ENCODE peak calls at places on chromosomes 11 and 22, in four cellular contexts. One of them, this sample, is unnamed.

GRCh38 chr11:70027451-70027850 is 50.7 kb upstream of the ANO1 start:
- DNase-seq in choroid plexus epithelial cell: no peak
- DNase-seq in tibial artery: no peak
- DNase-seq in foreskin fibroblast: no peak
- DNase-seq in this sample: no peak

GRCh38 chr11:129460714-129461113 is 85.1 kb downstream of the BARX2 start:
- DNase-seq in foreskin fibroblast: no peak
- DNase-seq in tibial artery: no peak
- DNase-seq in choroid plexus epithelial cell: no peak
- DNase-seq in this sample: no peak

GRCh38 chr22:48135641-48136040 is 1373.2 kb downstream of the TBC1D22A start:
- DNase-seq in tibial artery: no peak
- DNase-seq in choroid plexus epithelial cell: no peak
- DNase-seq in foreskin fibroblast: no peak
- DNase-seq in this sample: no peak

GRCh38 chr11:41954034-41954433 is 494.6 kb upstream of the LRRC4C start:
- DNase-seq in tibial artery: no peak
- DNase-seq in foreskin fibroblast: peak; percentile 36
- DNase-seq in choroid plexus epithelial cell: peak; percentile 2
- DNase-seq in this sample: no peak

GRCh38 chr11:9160166-9160565 is 68.8 kb upstream of the SCUBE2 start:
- DNase-seq in choroid plexus epithelial cell: peak; percentile 21
- DNase-seq in foreskin fibroblast: peak; percentile 56
- DNase-seq in tibial artery: no peak
- DNase-seq in this sample: no peak

GRCh38 chr22:48102581-48102980 is 1340.1 kb downstream of the TBC1D22A start:
- DNase-seq in choroid plexus epithelial cell: no peak
- DNase-seq in foreskin fibroblast: no peak
- DNase-seq in tibial artery: no peak
- DNase-seq in this sample: no peak

GRCh38 chr11:44016129-44016528 is 31.7 kb upstream of the ACCSL start:
- DNase-seq in tibial artery: peak; percentile 97
- DNase-seq in foreskin fibroblast: peak; percentile 82
- DNase-seq in choroid plexus epithelial cell: peak; percentile 81
- DNase-seq in this sample: no peak

GRCh38 chr11:126254819-126255218 is 13.9 kb downstream of the SRPRA start:
- DNase-seq in tibial artery: no peak
- DNase-seq in choroid plexus epithelial cell: no peak
- DNase-seq in foreskin fibroblast: no peak
- DNase-seq in this sample: no peak

GRCh38 chr22:17831527-17832251 is 57.4 kb upstream of the BID start:
- DNase-seq in foreskin fibroblast: peak; percentile 30
- DNase-seq in tibial artery: peak; percentile 85
- DNase-seq in choroid plexus epithelial cell: no peak
- DNase-seq in this sample: no peak

GRCh38 chr11:2555891-2556290 is 111.1 kb downstream of the KCNQ1 start:
- DNase-seq in choroid plexus epithelial cell: no peak
- DNase-seq in tibial artery: no peak
- DNase-seq in foreskin fibroblast: no peak
- DNase-seq in this sample: no peak

GRCh38 chr11:9367551-9367950 is 16.9 kb upstream of the IPO7 start:
- DNase-seq in tibial artery: no peak
- DNase-seq in choroid plexus epithelial cell: peak; percentile 71
- DNase-seq in foreskin fibroblast: no peak
- DNase-seq in this sample: no peak

GRCh38 chr11:5234390-5234834 is at the start of gene HBD:
- DNase-seq in foreskin fibroblast: no peak
- DNase-seq in tibial artery: no peak
- DNase-seq in choroid plexus epithelial cell: peak; percentile 72
- DNase-seq in this sample: no peak

GRCh38 chr11:2539761-2540520 is 95.1 kb downstream of the KCNQ1 start:
- DNase-seq in tibial artery: peak; percentile 60
- DNase-seq in choroid plexus epithelial cell: no peak
- DNase-seq in foreskin fibroblast: no peak
- DNase-seq in this sample: no peak

GRCh38 chr22:31734512-31734911 is 15.4 kb downstream of the PRR14L start:
- DNase-seq in tibial artery: no peak
- DNase-seq in foreskin fibroblast: peak; percentile 87
- DNase-seq in choroid plexus epithelial cell: peak; percentile 87
- DNase-seq in this sample: no peak

GRCh38 chr22:24867327-24868022 is 61.5 kb downstream of the SGSM1 start:
- DNase-seq in choroid plexus epithelial cell: no peak
- DNase-seq in tibial artery: no peak
- DNase-seq in foreskin fibroblast: no peak
- DNase-seq in this sample: no peak

GRCh38 chr22:22684605-22685561 is 40.5 kb downstream of the GGTLC2 start:
- DNase-seq in foreskin fibroblast: peak; percentile 82
- DNase-seq in tibial artery: peak; percentile 45
- DNase-seq in choroid plexus epithelial cell: peak; percentile 76
- DNase-seq in this sample: peak; percentile 0

GRCh38 chr11:29063630-29064361 is 953.0 kb downstream of the KCNA4 start:
- DNase-seq in foreskin fibroblast: peak; percentile 9
- DNase-seq in choroid plexus epithelial cell: peak; percentile 2
- DNase-seq in tibial artery: no peak
- DNase-seq in this sample: no peak

GRCh38 chr11:134244593-134244992 is 8.6 kb downstream of the THYN1 start:
- DNase-seq in foreskin fibroblast: peak; percentile 66
- DNase-seq in choroid plexus epithelial cell: peak; percentile 64
- DNase-seq in tibial artery: no peak
- DNase-seq in this sample: no peak

GRCh38 chr11:130050272-130050671 is 19.4 kb upstream of the APLP2 start:
- DNase-seq in foreskin fibroblast: no peak
- DNase-seq in tibial artery: no peak
- DNase-seq in choroid plexus epithelial cell: peak; percentile 62
- DNase-seq in this sample: no peak

GRCh38 chr11:1123970-1124369 is 33.8 kb upstream of the MUC5AC start:
- DNase-seq in choroid plexus epithelial cell: no peak
- DNase-seq in foreskin fibroblast: no peak
- DNase-seq in tibial artery: peak; percentile 42
- DNase-seq in this sample: no peak

GRCh38 chr11:8937659-8938058 is 4.9 kb upstream of the C11orf16 start:
- DNase-seq in foreskin fibroblast: no peak
- DNase-seq in tibial artery: no peak
- DNase-seq in choroid plexus epithelial cell: no peak
- DNase-seq in this sample: no peak

GRCh38 chr22:45696227-45696626 is 24.6 kb downstream of the ATXN10 start:
- DNase-seq in foreskin fibroblast: no peak
- DNase-seq in choroid plexus epithelial cell: no peak
- DNase-seq in tibial artery: no peak
- DNase-seq in this sample: no peak

GRCh38 chr11:122093731-122094130 is 22.3 kb downstream of the BLID start:
- DNase-seq in tibial artery: no peak
- DNase-seq in choroid plexus epithelial cell: peak; percentile 70
- DNase-seq in foreskin fibroblast: peak; percentile 71
- DNase-seq in this sample: no peak

GRCh38 chr11:37597776-37598175 is 999.7 kb upstream of the RAG2 start:
- DNase-seq in tibial artery: no peak
- DNase-seq in foreskin fibroblast: no peak
- DNase-seq in choroid plexus epithelial cell: no peak
- DNase-seq in this sample: no peak

GRCh38 chr11:95996621-95997020 is 72.7 kb upstream of the MTMR2 start:
- DNase-seq in tibial artery: no peak
- DNase-seq in choroid plexus epithelial cell: no peak
- DNase-seq in foreskin fibroblast: no peak
- DNase-seq in this sample: no peak

GRCh38 chr11:125402436-125402835 is 93.6 kb downstream of the FEZ1 start:
- DNase-seq in tibial artery: no peak
- DNase-seq in choroid plexus epithelial cell: peak; percentile 20
- DNase-seq in foreskin fibroblast: peak; percentile 42
- DNase-seq in this sample: peak; percentile 17

GRCh38 chr22:31346255-31346732 is at the start of gene PATZ1:
- DNase-seq in foreskin fibroblast: peak; percentile 86
- DNase-seq in choroid plexus epithelial cell: peak; percentile 83
- DNase-seq in tibial artery: peak; percentile 85
- DNase-seq in this sample: no peak

GRCh38 chr11:9651899-9652748 is 11.8 kb upstream of the SWAP70 start:
- DNase-seq in foreskin fibroblast: no peak
- DNase-seq in tibial artery: no peak
- DNase-seq in choroid plexus epithelial cell: no peak
- DNase-seq in this sample: no peak

GRCh38 chr11:35893796-35894475 is 49.9 kb upstream of the LDLRAD3 start:
- DNase-seq in foreskin fibroblast: peak; percentile 64
- DNase-seq in tibial artery: no peak
- DNase-seq in choroid plexus epithelial cell: peak; percentile 21
- DNase-seq in this sample: no peak

GRCh38 chr11:77002776-77003175 is 31.4 kb upstream of the B3GNT6 start:
- DNase-seq in foreskin fibroblast: no peak
- DNase-seq in choroid plexus epithelial cell: no peak
- DNase-seq in tibial artery: no peak
- DNase-seq in this sample: no peak

GRCh38 chr11:9170450-9170849 is 79.1 kb upstream of the SCUBE2 start:
- DNase-seq in choroid plexus epithelial cell: peak; percentile 78
- DNase-seq in tibial artery: no peak
- DNase-seq in foreskin fibroblast: peak; percentile 79
- DNase-seq in this sample: no peak

GRCh38 chr11:82988936-82989627 is 82.6 kb downstream of the RAB30 start:
- DNase-seq in foreskin fibroblast: peak; percentile 70
- DNase-seq in choroid plexus epithelial cell: no peak
- DNase-seq in tibial artery: no peak
- DNase-seq in this sample: no peak

GRCh38 chr11:34194576-34195335 is 89.3 kb downstream of the NAT10 start:
- DNase-seq in choroid plexus epithelial cell: no peak
- DNase-seq in tibial artery: no peak
- DNase-seq in foreskin fibroblast: no peak
- DNase-seq in this sample: no peak

GRCh38 chr11:118305726-118306125 is 1.2 kb downstream of the CD3E start:
- DNase-seq in choroid plexus epithelial cell: no peak
- DNase-seq in foreskin fibroblast: no peak
- DNase-seq in tibial artery: no peak
- DNase-seq in this sample: no peak

GRCh38 chr11:9276571-9276970 is 11.4 kb upstream of the DENND5A start:
- DNase-seq in choroid plexus epithelial cell: no peak
- DNase-seq in tibial artery: peak; percentile 13
- DNase-seq in foreskin fibroblast: peak; percentile 19
- DNase-seq in this sample: no peak

GRCh38 chr11:62402226-62402625 is 16.6 kb upstream of the SCGB1A1 start:
- DNase-seq in foreskin fibroblast: peak; percentile 35
- DNase-seq in tibial artery: peak; percentile 93
- DNase-seq in choroid plexus epithelial cell: no peak
- DNase-seq in this sample: no peak

DNA sequence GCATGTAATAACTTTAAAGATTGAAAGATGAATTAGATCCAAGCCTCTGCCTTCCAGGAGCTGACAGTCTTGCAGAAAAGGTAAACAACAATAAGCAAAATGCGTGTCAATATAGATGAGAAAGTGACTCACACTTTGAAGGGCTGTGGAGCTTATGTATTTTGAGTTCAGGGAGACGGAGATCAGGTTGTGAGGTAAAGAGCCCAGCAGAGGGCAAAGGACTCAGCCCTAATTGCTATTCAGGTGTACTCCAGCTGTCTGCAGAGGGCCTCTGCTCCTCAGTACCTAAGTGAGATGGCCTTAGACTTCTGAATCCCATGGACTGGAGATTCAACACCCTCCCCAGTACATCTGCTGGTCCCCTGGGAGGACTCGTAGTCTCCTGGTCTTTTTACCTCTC is 22.9 kb upstream of the CTR9 start:
- DNase-seq in tibial artery: no peak
- DNase-seq in foreskin fibroblast: no peak
- DNase-seq in choroid plexus epithelial cell: no peak
- DNase-seq in this sample: no peak
- TF ChIP-seq CTCF in tibial artery: no peak
- TF ChIP-seq CTCF in foreskin fibroblast: no peak
- TF ChIP-seq CTCF in choroid plexus epithelial cell: no peak
- TF ChIP-seq CTCF in this sample: no peak

GRCh38 chr22:20001082-20001638 is 15.5 kb downstream of the ARVCF start:
- DNase-seq in foreskin fibroblast: no peak
- DNase-seq in choroid plexus epithelial cell: peak; percentile 50
- DNase-seq in tibial artery: peak; percentile 48
- DNase-seq in this sample: no peak
- TF ChIP-seq CTCF in foreskin fibroblast: no peak
- TF ChIP-seq CTCF in choroid plexus epithelial cell: no peak
- TF ChIP-seq CTCF in tibial artery: no peak
- TF ChIP-seq CTCF in this sample: no peak

GRCh38 chr11:113289341-113290187 is 24.8 kb upstream of the TTC12 start:
- DNase-seq in choroid plexus epithelial cell: peak; percentile 69
- DNase-seq in tibial artery: peak; percentile 71
- DNase-seq in foreskin fibroblast: peak; percentile 81
- DNase-seq in this sample: no peak

GRCh38 chr11:113283881-113284280 is 30.5 kb upstream of the TTC12 start:
- DNase-seq in choroid plexus epithelial cell: no peak
- DNase-seq in tibial artery: no peak
- DNase-seq in foreskin fibroblast: no peak
- DNase-seq in this sample: no peak

GRCh38 chr11:113288286-113288863 is 26.0 kb upstream of the TTC12 start:
- DNase-seq in choroid plexus epithelial cell: no peak
- DNase-seq in foreskin fibroblast: no peak
- DNase-seq in tibial artery: peak; percentile 48
- DNase-seq in this sample: no peak

GRCh38 chr11:113286001-113286400 is 28.4 kb upstream of the TTC12 start:
- DNase-seq in foreskin fibroblast: no peak
- DNase-seq in tibial artery: no peak
- DNase-seq in choroid plexus epithelial cell: no peak
- DNase-seq in this sample: no peak

DNA sequence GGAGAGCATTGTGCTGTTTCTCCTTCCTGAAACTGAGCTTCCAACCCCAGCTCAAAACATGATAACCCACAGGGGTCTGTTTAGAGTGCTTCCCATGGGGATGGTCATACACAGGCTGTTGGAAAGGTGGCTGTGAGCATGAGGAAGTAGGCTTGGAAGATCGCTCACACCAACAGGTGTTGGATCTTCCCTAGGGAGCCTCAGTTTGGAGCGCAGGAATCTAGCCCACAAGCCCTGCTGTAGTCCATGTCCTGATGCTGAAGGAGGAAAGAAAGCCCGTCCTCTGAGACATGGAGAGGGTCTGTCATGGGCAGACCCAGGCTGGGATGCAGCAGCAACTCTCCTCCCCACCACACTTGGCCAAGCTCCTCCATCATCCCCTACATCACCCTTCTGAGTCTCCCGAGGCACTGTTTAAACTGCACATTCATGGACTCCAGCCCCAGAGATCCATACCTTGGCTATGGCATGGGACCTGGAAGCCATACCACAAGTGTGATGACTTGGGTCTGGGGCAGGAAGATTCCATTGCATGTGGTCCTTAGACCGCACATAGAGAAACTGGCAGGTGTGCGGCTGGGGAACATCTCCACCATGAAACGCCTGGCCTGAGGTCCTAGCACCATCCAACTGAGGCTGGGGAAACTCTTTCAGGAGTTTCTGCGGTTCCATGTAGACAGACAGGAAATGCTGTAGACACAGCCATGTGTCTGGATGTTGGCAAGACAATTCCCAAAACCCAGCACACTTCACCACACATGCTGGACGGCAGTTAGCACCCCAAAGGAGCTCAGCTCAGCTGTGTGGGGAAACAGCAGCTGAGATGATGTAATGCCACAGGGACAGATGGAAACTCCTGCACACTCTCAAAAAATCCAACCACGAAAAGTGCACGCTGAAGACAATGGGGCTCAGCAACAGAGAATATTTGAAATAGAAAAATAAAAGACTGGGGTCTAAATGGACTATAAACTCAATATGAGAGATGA is 27.6 kb upstream of the TTC12 start:
- DNase-seq in choroid plexus epithelial cell: peak; percentile 6
- DNase-seq in foreskin fibroblast: peak; percentile 31
- DNase-seq in tibial artery: no peak
- DNase-seq in this sample: peak; percentile 21
- TF ChIP-seq CTCF in choroid plexus epithelial cell: no peak
- TF ChIP-seq CTCF in foreskin fibroblast: no peak
- TF ChIP-seq CTCF in tibial artery: no peak
- TF ChIP-seq CTCF in this sample: no peak

GRCh38 chr11:16632295-16633200 is 105.9 kb upstream of the C11orf58 start:
- DNase-seq in foreskin fibroblast: no peak
- DNase-seq in tibial artery: no peak
- DNase-seq in choroid plexus epithelial cell: peak; percentile 21
- DNase-seq in this sample: no peak
- TF ChIP-seq CTCF in foreskin fibroblast: peak; percentile 22
- TF ChIP-seq CTCF in tibial artery: no peak
- TF ChIP-seq CTCF in choroid plexus epithelial cell: peak; percentile 32
- TF ChIP-seq CTCF in this sample: no peak